ENCODE peak calls at places on chromosomes 2 and 18, in eight cellular contexts. O is IMR-90, B is GM12891, I is stomach, S is HCT116, F is thyroid gland, Z is A549, Q is prostate gland. J is an unnamed sample.

GRCh38 chr2:225354281-225354774 is 45.2 kb upstream of the NYAP2 start:
- DNase-seq in O (peak), B (no peak), I (no peak), S (peak), F (no peak), Z (peak), Q (no peak), J (no peak)

GRCh38 chr2:230582851-230583283 is 129.8 kb upstream of the CAB39 start:
- DNase-seq in O (peak), B (no peak), I (no peak), S (no peak), F (no peak), Z (no peak), Q (no peak), J (no peak)

GRCh38 chr2:198900141-198900540 is 557.6 kb downstream of the SATB2 start:
- DNase-seq in O (no peak), B (no peak), I (no peak), S (no peak), F (no peak), Z (no peak), Q (no peak), J (no peak)

GRCh38 chr2:203366639-203367466 is 38.7 kb downstream of the ABI2 start:
- DNase-seq in O (no peak), B (no peak), I (no peak), S (no peak), F (no peak), Z (no peak), Q (no peak), J (no peak)

GRCh38 chr18:76995896-76996295 is 136.7 kb downstream of the MBP start:
- DNase-seq in O (no peak), B (no peak), I (no peak), S (no peak), F (no peak), Z (no peak), Q (no peak), J (no peak)

GRCh38 chr18:63322908-63323634 is 3.5 kb upstream of the BCL2 start:
- DNase-seq in O (peak), B (no peak), I (peak), S (peak), F (peak), Z (peak), Q (peak), J (no peak)

GRCh38 chr2:69585855-69586560 is 57.5 kb downstream of the AAK1 start:
- DNase-seq in O (no peak), B (no peak), I (no peak), S (no peak), F (peak), Z (no peak), Q (no peak), J (no peak)

GRCh38 chr2:148622390-148622789 is 22.2 kb upstream of the EPC2 start:
- DNase-seq in O (no peak), B (no peak), I (no peak), S (no peak), F (no peak), Z (no peak), Q (no peak), J (no peak)

GRCh38 chr2:30744823-30745222 is 62.4 kb downstream of the CAPN13 start:
- DNase-seq in O (no peak), B (no peak), I (no peak), S (no peak), F (no peak), Z (no peak), Q (no peak), J (no peak)

GRCh38 chr2:25165992-25166618 is 2.3 kb downstream of the POMC start:
- DNase-seq in O (no peak), B (peak), I (peak), S (peak), F (peak), Z (peak), Q (no peak), J (no peak)

GRCh38 chr2:129762386-129763189 is 216.9 kb upstream of the RAB6C start:
- DNase-seq in O (no peak), B (no peak), I (no peak), S (no peak), F (no peak), Z (no peak), Q (no peak), J (peak)

GRCh38 chr2:69196327-69197117 is 183.5 kb downstream of the ANTXR1 start:
- DNase-seq in O (peak), B (no peak), I (no peak), S (no peak), F (no peak), Z (peak), Q (no peak), J (peak)

GRCh38 chr18:41059126-41059415 is 896.0 kb upstream of the PIK3C3 start:
- DNase-seq in O (no peak), B (no peak), I (no peak), S (no peak), F (no peak), Z (no peak), Q (no peak), J (no peak)

GRCh38 chr2:218434456-218434855 is 15.5 kb downstream of the VIL1 start:
- DNase-seq in O (no peak), B (no peak), I (no peak), S (no peak), F (no peak), Z (no peak), Q (no peak), J (peak)

GRCh38 chr18:71630686-71631085 is 913.5 kb downstream of the CBLN2 start:
- DNase-seq in O (no peak), B (no peak), I (no peak), S (no peak), F (no peak), Z (no peak), Q (no peak), J (no peak)

GRCh38 chr2:26562811-26563645 is 78.1 kb downstream of the CIB4 start:
- DNase-seq in O (no peak), B (no peak), I (peak), S (peak), F (peak), Z (no peak), Q (peak), J (peak)

GRCh38 chr2:174666786-174667369 is 69.3 kb upstream of the WIPF1 start:
- DNase-seq in O (no peak), B (no peak), I (no peak), S (no peak), F (no peak), Z (no peak), Q (no peak), J (no peak)

GRCh38 chr2:197677483-197677882 is 2.1 kb upstream of the RFTN2 start:
- DNase-seq in O (peak), B (no peak), I (no peak), S (no peak), F (no peak), Z (no peak), Q (no peak), J (no peak)

GRCh38 chr2:216635171-216635570 is 2.0 kb downstream of the IGFBP2 start:
- DNase-seq in O (no peak), B (no peak), I (no peak), S (no peak), F (no peak), Z (no peak), Q (no peak), J (no peak)

GRCh38 chr2:119826370-119826961 is 66.7 kb downstream of the PTPN4 start:
- DNase-seq in O (peak), B (no peak), I (no peak), S (no peak), F (peak), Z (peak), Q (no peak), J (no peak)

GRCh38 chr2:128318776-128319456 is at the start of gene HS6ST1:
- DNase-seq in O (peak), B (peak), I (peak), S (peak), F (peak), Z (peak), Q (peak), J (peak)

GRCh38 chr2:19349911-19350677 is 8.3 kb downstream of the OSR1 start:
- DNase-seq in O (no peak), B (no peak), I (no peak), S (peak), F (peak), Z (peak), Q (no peak), J (peak)

GRCh38 chr18:3360211-3360610 is 89.8 kb upstream of the TGIF1 start:
- DNase-seq in O (no peak), B (no peak), I (no peak), S (no peak), F (no peak), Z (no peak), Q (no peak), J (no peak)

GRCh38 chr2:101766871-101767739 is 69.6 kb downstream of the MAP4K4 start:
- DNase-seq in O (peak), B (no peak), I (no peak), S (no peak), F (no peak), Z (peak), Q (no peak), J (no peak)

DNA sequence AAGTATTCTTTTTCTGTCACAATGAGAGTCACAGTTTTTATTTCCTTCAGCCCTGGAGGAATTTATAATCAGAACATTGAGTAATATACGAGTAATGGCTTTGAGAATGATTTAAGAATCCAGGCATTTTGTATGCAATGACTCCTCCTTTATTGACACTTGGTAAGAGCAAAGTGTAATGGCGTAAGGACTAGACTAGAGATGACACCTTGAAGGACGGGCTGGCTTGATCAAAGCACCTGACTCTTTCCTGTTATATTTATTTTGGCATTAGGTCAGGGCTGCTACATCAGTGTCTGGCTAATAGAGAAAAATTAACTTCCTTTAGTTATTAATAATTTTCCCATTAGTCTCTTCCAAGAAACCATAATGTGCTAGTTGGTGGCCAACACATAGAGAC is 482.4 kb upstream of the GCFC2 start:
- DNase-seq in O (no peak), B (no peak), I (no peak), S (no peak), F (no peak), Z (peak), Q (no peak), J (no peak)
- TF ChIP-seq POLR2A in O (no peak), B (no peak), I (no peak), S (no peak), F (no peak), Z (no peak), Q (no peak), J (no peak)

DNA sequence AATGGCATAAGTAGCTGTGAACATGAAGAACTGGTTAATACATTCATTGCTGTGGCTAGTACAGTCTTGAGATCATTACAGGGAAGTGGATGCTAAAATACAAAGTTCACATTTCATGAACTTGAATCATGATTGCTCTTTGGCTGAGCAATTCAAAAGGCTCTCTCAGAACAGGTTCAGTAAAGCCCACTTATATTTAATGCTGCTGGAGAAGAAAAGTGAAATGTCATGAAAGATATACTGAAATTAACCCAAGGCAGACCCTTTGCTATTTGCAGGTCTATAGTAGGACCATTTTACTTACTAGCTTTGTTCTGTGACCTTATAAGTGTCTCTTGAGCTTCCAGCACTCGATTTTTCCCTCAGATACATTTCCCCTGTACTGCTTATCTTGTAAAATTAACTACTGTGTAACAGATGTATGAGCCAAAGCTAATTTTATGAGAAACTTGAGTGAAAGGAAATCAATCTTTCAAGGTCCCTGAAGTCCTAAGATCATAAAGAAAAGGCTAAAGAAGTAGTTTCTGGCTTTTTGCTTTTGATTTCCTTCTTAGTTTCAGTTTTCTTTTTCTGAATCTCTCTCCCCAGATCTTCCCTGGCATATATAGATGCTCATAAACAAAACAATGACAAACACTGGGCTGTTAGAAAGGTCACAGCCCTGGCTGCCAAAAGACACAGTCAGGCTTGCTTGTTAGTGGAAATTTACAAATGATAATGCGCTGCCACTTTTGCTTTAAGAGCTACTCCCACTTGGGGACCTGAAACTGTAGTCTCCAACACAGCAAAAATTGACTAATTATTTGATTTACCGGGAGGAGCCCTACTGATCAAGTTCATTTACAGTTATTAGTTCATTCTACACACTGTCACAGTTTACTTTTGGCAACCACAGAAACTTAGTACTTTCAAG is 132.7 kb upstream of the XPO1 start:
- DNase-seq in O (peak), B (no peak), I (peak), S (no peak), F (peak), Z (peak), Q (peak), J (peak)
- TF ChIP-seq POLR2A in O (no peak), B (no peak), I (no peak), S (no peak), F (no peak), Z (no peak), Q (no peak), J (no peak)

DNA sequence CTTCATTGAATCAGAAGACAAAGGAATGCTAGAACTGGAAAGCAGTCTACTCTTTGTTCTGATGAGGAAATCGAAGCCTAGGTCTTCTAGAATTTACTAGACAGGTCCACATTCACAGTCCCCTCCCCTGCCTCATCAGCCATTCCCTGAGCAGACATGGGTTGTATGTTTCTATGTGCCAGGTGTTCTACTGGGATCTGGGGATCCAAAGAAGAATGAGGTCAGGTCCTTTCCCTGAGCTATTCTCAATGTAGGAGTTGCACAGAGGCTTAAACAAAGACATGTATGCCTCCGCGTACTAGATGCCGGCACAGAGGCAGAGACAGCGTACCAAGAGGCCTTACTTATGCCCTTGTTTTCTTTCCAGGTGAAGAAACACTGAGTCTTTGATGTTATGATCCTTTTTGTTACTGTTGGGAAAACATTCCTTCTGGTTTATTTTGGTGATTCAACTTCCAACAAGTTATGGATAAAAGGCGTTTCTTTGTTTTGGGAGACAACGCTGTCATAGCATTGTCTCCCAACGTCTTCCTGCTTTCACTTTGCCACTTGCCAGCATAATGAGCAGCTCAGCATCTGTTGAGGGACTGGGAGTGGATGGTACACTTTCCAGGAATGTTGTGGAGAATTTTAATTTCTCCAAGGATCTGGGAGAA is 174.4 kb downstream of the ALPK2 start:
- DNase-seq in O (no peak), B (no peak), I (no peak), S (no peak), F (no peak), Z (no peak), Q (no peak), J (no peak)
- TF ChIP-seq POLR2A in O (no peak), B (no peak), I (no peak), S (no peak), F (no peak), Z (no peak), Q (no peak), J (no peak)

GRCh38 chr18:68102117-68102516 is 585.6 kb upstream of the DSEL start:
- DNase-seq in O (peak), B (no peak), I (no peak), S (no peak), F (no peak), Z (no peak), Q (no peak), J (no peak)
- TF ChIP-seq POLR2A in O (no peak), B (no peak), I (no peak), S (no peak), F (no peak), Z (no peak), Q (no peak), J (no peak)

GRCh38 chr2:71827973-71828372 is 319.7 kb downstream of the CYP26B1 start:
- DNase-seq in O (no peak), B (no peak), I (no peak), S (no peak), F (no peak), Z (no peak), Q (no peak), J (peak)
- TF ChIP-seq POLR2A in O (no peak), B (no peak), I (no peak), S (no peak), F (no peak), Z (no peak), Q (no peak), J (no peak)